ENCODE peak calls at places on chromosomes 4 and X, in four cellular contexts. P, V, G and Y are unnamed samples.

GRCh38 chrX:153909024-153909979 is 4.8 kb downstream of the AVPR2 start:
- DNase-seq in G (no peak), P (no peak), V (peak), Y (peak)

GRCh38 chrX:18789916-18790315 is 82.5 kb downstream of the PPEF1 start:
- DNase-seq in V (no peak), G (no peak), P (no peak), Y (no peak)

GRCh38 chrX:39898147-39898546 is 199.6 kb downstream of the BCOR start:
- DNase-seq in V (no peak), G (no peak), P (no peak), Y (no peak)

GRCh38 chr4:24686866-24687672 is 102.7 kb upstream of the DHX15 start:
- DNase-seq in P (no peak), G (no peak), V (peak), Y (peak)

GRCh38 chr4:7366180-7366957 is 68.4 kb downstream of the PSAPL1 start:
- DNase-seq in P (no peak), G (no peak), V (no peak), Y (no peak)

GRCh38 chrX:16807976-16808542 is 21.8 kb downstream of the TXLNG start:
- DNase-seq in V (peak), P (peak), G (no peak), Y (no peak)

GRCh38 chr4:188218392-188218791 is 79.2 kb downstream of the TRIML1 start:
- DNase-seq in P (no peak), V (no peak), G (no peak), Y (no peak)

GRCh38 chrX:41391606-41392005 is 55.5 kb upstream of the NYX start:
- DNase-seq in V (no peak), P (no peak), G (peak), Y (no peak)

GRCh38 chr4:81314196-81314896 is 99.3 kb upstream of the PRKG2 start:
- DNase-seq in G (peak), P (no peak), V (no peak), Y (peak)

GRCh38 chrX:99800016-99800415 is 610.1 kb downstream of the PCDH19 start:
- DNase-seq in P (no peak), G (no peak), V (no peak), Y (no peak)

GRCh38 chr4:84258905-84259830 is 239.9 kb downstream of the NKX6-1 start:
- DNase-seq in V (peak), G (no peak), P (peak), Y (peak)

GRCh38 chrX:30643313-30643821 is 9.9 kb upstream of the GK start:
- DNase-seq in G (no peak), P (no peak), V (peak), Y (no peak)

GRCh38 chrX:48532201-48532600 is 7.3 kb upstream of the TBC1D25 start:
- DNase-seq in V (no peak), P (no peak), G (no peak), Y (no peak)

GRCh38 chr4:112747035-112747434 is 110.1 kb downstream of the LARP7 start:
- DNase-seq in V (peak), P (peak), G (no peak), Y (no peak)

GRCh38 chr4:65737672-65738071 is 67.4 kb upstream of the EPHA5 start:
- DNase-seq in G (no peak), P (no peak), V (no peak), Y (no peak)

GRCh38 chr4:7408166-7408565 is 26.6 kb downstream of the PSAPL1 start:
- DNase-seq in G (no peak), P (no peak), V (no peak), Y (no peak)

GRCh38 chr4:7435411-7436095 is 823 bp upstream of the PSAPL1 start:
- DNase-seq in G (no peak), V (peak), P (no peak), Y (no peak)

GRCh38 chrX:108582151-108582550 is 142.5 kb downstream of the COL4A5 start:
- DNase-seq in V (peak), P (no peak), G (no peak), Y (no peak)

GRCh38 chr4:55372259-55372658 is 23.5 kb upstream of the TMEM165 start:
- DNase-seq in G (no peak), P (no peak), V (no peak), Y (no peak)

GRCh38 chrX:37825225-37825842 is 22.0 kb downstream of the DYNLT3 start:
- DNase-seq in P (peak), V (peak), G (peak), Y (peak)

GRCh38 chr4:47913858-47914218 is 545 bp downstream of the NFXL1 start:
- DNase-seq in V (peak), P (peak), G (peak), Y (peak)